ENCODE peak calls at places on chromosomes 4 and X, in eight cellular contexts. B is Calu3, C is lung, A is progenitor cell of endocrine pancreas, M is bronchial epithelial cell, D is choroid plexus epithelial cell, N is transverse colon, H is H9. T is an unnamed sample.

GRCh38 chr4:102599887-102600286 is 98.7 kb downstream of the NFKB1 start:
- DNase-seq in B (no peak), N (no peak), D (peak; percentile 66), M (no peak), C (no peak), H (no peak), A (no peak), T (no peak)

GRCh38 chrX:108198420-108198819 is 106.8 kb downstream of the ATG4A start:
- DNase-seq in C (no peak), N (no peak), A (no peak), D (peak; percentile 78), B (no peak), M (no peak), H (no peak), T (no peak)

GRCh38 chr4:144646523-144647094 is 653 bp downstream of the HHIP start:
- DNase-seq in N (no peak), C (no peak), D (peak; percentile 24), H (peak; percentile 38), M (no peak), A (no peak), B (peak; percentile 14), T (no peak)

GRCh38 chr4:120785202-120785601 is 137.3 kb downstream of the PRDM5 start:
- DNase-seq in B (no peak), N (no peak), D (no peak), C (no peak), M (no peak), H (no peak), A (no peak), T (no peak)

GRCh38 chr4:128630881-128631280 is 178.6 kb upstream of the JADE1 start:
- DNase-seq in D (peak; percentile 69), N (no peak), A (no peak), M (peak; percentile 17), C (no peak), H (no peak), B (no peak), T (no peak)

GRCh38 chr4:2807571-2807970 is 14.7 kb downstream of the SH3BP2 start:
- DNase-seq in N (no peak), C (no peak), D (no peak), H (no peak), B (no peak), A (no peak), M (no peak), T (no peak)

GRCh38 chr4:104941661-104942062 is 205.0 kb upstream of the TET2 start:
- DNase-seq in D (no peak), M (peak; percentile 85), H (no peak), B (no peak), A (no peak), N (no peak), C (no peak), T (no peak)

GRCh38 chr4:74631338-74631737 is 163.0 kb downstream of the BTC start:
- DNase-seq in A (no peak), M (peak; percentile 90), B (no peak), C (no peak), H (no peak), N (no peak), D (peak; percentile 72), T (no peak)

GRCh38 chrX:23493941-23494374 is 159.3 kb downstream of the PTCHD1 start:
- DNase-seq in D (peak; percentile 58), B (peak; percentile 80), C (no peak), M (peak; percentile 29), A (no peak), N (no peak), H (no peak), T (no peak)

GRCh38 chr4:33625762-33626161 is 2618.6 kb downstream of the ARAP2 start:
- DNase-seq in M (no peak), N (no peak), A (no peak), H (no peak), D (peak; percentile 5), B (no peak), C (no peak), T (no peak)
- TF ChIP-seq CTCF in M (no peak), N (no peak), A (peak; percentile 43), H (peak; percentile 38), D (peak; percentile 20), B (no peak), C (no peak), T (no peak)

DNA sequence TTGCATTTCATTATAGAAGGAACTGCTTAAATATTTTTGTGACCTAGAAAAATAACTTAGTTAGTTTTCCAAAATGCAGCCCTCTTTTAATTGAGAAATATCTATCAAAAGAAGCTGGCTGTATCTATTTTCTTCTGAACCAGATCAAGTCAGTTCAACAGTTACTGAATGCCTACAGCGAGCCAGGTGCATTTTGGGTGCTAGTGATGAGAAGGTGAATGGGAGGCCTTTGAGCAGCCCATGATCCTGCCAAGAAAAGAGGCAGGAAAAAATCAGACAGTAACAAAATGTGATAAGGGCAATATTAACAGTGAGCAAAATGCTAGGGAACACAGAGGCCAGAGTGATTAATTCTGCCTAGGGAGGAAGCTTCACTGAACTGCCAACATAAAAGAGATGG is 248.6 kb downstream of the SNCA start:
- DNase-seq in B (no peak), A (no peak), D (no peak), H (no peak), N (no peak), M (no peak), C (no peak), T (no peak)
- TF ChIP-seq CTCF in B (no peak), A (no peak), D (no peak), H (no peak), N (no peak), M (no peak), C (no peak), T (no peak)

DNA sequence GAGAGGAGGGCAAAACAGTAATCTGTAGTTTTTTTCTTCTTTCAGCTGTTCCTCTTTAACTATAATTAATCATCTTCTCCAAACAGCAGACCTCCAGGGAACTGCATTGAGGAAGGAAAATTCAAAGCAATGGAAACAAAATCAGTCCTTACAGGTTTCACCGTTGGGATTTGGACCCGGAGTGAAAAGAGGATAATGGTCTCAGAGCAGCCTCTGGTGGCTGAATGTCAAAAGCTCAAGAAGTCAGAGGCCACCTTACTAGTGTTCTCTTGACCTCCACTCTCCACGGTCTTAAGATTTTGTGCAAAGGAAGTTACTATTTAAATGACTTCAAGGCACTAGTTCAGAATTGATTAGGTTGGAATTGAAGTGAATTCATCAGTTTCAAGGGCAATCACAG is 16.0 kb upstream of the MID1 start:
- DNase-seq in M (no peak), H (peak; percentile 40), C (peak; percentile 32), B (peak; percentile 56), A (no peak), D (peak; percentile 73), N (peak; percentile 28), T (no peak)
- TF ChIP-seq CTCF in M (peak; percentile 70), H (peak; percentile 74), C (peak; percentile 40), B (peak; percentile 28), A (peak; percentile 61), D (peak; percentile 75), N (peak; percentile 47), T (no peak)

GRCh38 chr4:126628933-126629332 is 1003.8 kb upstream of the INTU start:
- DNase-seq in A (no peak), B (no peak), C (no peak), N (no peak), H (no peak), M (no peak), D (no peak), T (no peak)

GRCh38 chr4:126630171-126630570 is 1002.6 kb upstream of the INTU start:
- DNase-seq in A (no peak), N (no peak), M (no peak), D (no peak), B (no peak), H (no peak), C (no peak), T (no peak)

DNA sequence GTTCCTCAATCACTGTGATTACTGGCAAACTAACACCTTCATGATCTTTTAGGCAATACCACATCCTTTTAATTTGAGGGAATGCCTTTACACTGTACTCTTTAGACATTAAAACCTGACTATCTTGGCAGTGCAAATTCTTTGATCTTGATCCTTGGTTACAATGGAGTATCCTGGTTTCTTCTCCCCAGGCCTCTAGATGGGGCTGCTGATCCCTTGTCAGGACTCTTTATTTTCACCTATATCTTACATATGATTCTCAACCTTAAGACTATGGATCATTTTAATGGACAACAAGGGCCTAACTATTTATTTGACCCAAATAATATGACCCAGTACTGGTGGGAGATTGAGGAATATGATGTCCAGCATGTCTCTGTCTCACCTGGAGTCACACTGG is 1005.5 kb upstream of the INTU start:
- DNase-seq in C (no peak), N (no peak), D (peak; percentile 67), M (peak; percentile 42), H (no peak), A (no peak), B (no peak), T (no peak)
- TF ChIP-seq CTCF in C (no peak), N (no peak), D (peak; percentile 88), M (peak; percentile 64), H (peak; percentile 76), A (peak; percentile 43), B (no peak), T (no peak)

GRCh38 chr4:5790546-5790857 is 79.5 kb downstream of the EVC start:
- DNase-seq in C (no peak), M (no peak), A (no peak), H (no peak), B (no peak), D (no peak), N (no peak), T (no peak)
- TF ChIP-seq CTCF in C (no peak), M (no peak), A (no peak), H (no peak), B (no peak), D (no peak), N (no peak), T (no peak)

T was measured in omental fat pad.